ENCODE peak calls at places on chromosome 7, in six cellular contexts. P, C, Q, G, M and K are unnamed samples.

GRCh38 chr7:108824840-108825540 is 255.3 kb downstream of the DNAJB9 start:
- DNase-seq in M (peak; percentile 89), G (peak; percentile 27), C (peak; percentile 26), Q (no peak), P (no peak), K (no peak)

GRCh38 chr7:140260338-140260737 is 83.6 kb upstream of the KDM7A start:
- DNase-seq in Q (no peak), P (no peak), C (no peak), M (no peak), G (no peak), K (no peak)

GRCh38 chr7:142319970-142320369 is 62.1 kb upstream of the PRSS58 start:
- DNase-seq in Q (no peak), P (no peak), G (no peak), M (no peak), C (no peak), K (no peak)

GRCh38 chr7:155806096-155806871 is 6.0 kb downstream of the SHH start:
- DNase-seq in C (no peak), M (peak; percentile 35), P (no peak), G (no peak), Q (peak; percentile 7), K (no peak)

GRCh38 chr7:102889836-102890235 is 23.0 kb upstream of the LRRC17 start:
- DNase-seq in C (no peak), Q (no peak), G (no peak), M (peak; percentile 36), P (no peak), K (no peak)

GRCh38 chr7:42097756-42098155 is 139.3 kb downstream of the GLI3 start:
- DNase-seq in Q (no peak), G (no peak), M (peak; percentile 80), P (no peak), C (no peak), K (no peak)

GRCh38 chr7:101754432-101755159 is 62.8 kb upstream of the CUX1 start:
- DNase-seq in P (peak; percentile 12), C (no peak), M (peak; percentile 70), G (no peak), Q (no peak), K (no peak)

GRCh38 chr7:14888904-14889482 is 13.6 kb downstream of the DGKB start:
- DNase-seq in C (no peak), Q (no peak), G (no peak), M (no peak), P (no peak), K (no peak)

GRCh38 chr7:94888542-94888941 is 18.9 kb upstream of the PPP1R9A start:
- DNase-seq in M (peak; percentile 36), C (peak; percentile 34), G (no peak), P (peak; percentile 16), Q (no peak), K (no peak)

GRCh38 chr7:48924433-48924832 is at the start of gene CDC14C:
- DNase-seq in P (no peak), M (no peak), Q (no peak), G (no peak), C (no peak), K (no peak)

GRCh38 chr7:29408841-29409243 is 154.8 kb upstream of the PRR15 start:
- DNase-seq in M (peak; percentile 76), Q (no peak), C (peak; percentile 34), P (peak; percentile 93), G (no peak), K (no peak)

GRCh38 chr7:152636436-152636835 is 39.5 kb downstream of the XRCC2 start:
- DNase-seq in Q (no peak), P (no peak), G (no peak), C (no peak), M (peak; percentile 67), K (no peak)

GRCh38 chr7:32588657-32589056 is 93.4 kb downstream of the AVL9 start:
- DNase-seq in P (no peak), M (peak; percentile 88), Q (no peak), G (no peak), C (no peak), K (no peak)

GRCh38 chr7:80830584-80831319 is 88.1 kb downstream of the SEMA3C start:
- DNase-seq in C (peak; percentile 32), M (peak; percentile 29), Q (peak; percentile 19), P (no peak), G (no peak), K (no peak)

GRCh38 chr7:11716185-11716584 is 115.8 kb downstream of the THSD7A start:
- DNase-seq in G (no peak), P (no peak), C (peak; percentile 16), Q (no peak), M (peak; percentile 87), K (no peak)

GRCh38 chr7:17269345-17270221 is 28.9 kb upstream of the AHR start:
- DNase-seq in P (no peak), M (no peak), C (no peak), G (no peak), Q (no peak), K (no peak)

GRCh38 chr7:2081526-2082356 is 151.0 kb downstream of the MAD1L1 start:
- DNase-seq in G (no peak), Q (no peak), P (no peak), C (no peak), M (no peak), K (no peak)

GRCh38 chr7:2080069-2080405 is 152.7 kb downstream of the MAD1L1 start:
- DNase-seq in G (no peak), Q (no peak), P (no peak), C (no peak), M (no peak), K (no peak)

GRCh38 chr7:2076649-2077064 is 156.1 kb downstream of the MAD1L1 start:
- DNase-seq in M (no peak), Q (no peak), P (no peak), G (no peak), C (no peak), K (no peak)

GRCh38 chr7:2078899-2079298 is 153.8 kb downstream of the MAD1L1 start:
- DNase-seq in G (no peak), Q (no peak), M (no peak), C (no peak), P (no peak), K (no peak)

DNA sequence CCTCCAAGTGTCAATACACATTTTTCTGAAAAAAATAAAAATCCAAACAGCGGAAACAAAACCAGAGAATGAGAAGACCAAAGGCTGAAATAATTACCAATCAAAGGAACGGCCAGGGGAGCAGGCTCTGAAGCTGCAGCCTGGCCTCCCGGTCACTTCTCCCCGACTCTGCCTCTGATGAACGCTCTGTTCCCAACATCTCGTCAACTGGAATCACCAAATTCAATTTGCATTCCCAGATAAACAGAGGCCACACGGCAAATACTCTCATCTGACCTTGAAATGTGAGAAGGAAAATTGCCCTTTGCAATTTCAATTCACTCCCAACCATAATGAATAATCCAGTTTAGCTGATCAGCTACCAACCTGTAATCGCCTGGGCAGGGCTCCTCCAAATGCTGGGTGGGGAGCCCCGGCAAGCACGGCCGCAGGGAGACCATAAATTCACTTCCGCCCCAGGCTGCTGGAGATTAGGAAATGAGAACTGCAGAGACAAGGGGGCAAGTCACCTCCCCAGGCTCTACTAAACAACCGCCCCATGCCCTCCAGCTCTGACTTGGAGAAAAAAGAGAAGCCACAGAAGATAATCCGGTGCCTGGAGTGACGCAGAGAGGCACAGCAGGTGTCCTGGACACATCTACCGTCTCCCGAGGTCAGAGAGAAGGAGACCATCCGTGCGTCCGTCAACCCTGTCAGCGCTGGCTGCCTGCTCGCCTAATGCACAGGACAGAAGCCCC is 153.2 kb downstream of the MAD1L1 start:
- DNase-seq in G (no peak), C (no peak), M (no peak), Q (no peak), P (no peak), K (no peak)
- H3K4me3 ChIP-seq in G (no peak overlapping the region), C (no peak overlapping the region), M (no peak overlapping the region), Q (no peak overlapping the region), P (no peak overlapping the region), K (no peak overlapping the region)

DNA sequence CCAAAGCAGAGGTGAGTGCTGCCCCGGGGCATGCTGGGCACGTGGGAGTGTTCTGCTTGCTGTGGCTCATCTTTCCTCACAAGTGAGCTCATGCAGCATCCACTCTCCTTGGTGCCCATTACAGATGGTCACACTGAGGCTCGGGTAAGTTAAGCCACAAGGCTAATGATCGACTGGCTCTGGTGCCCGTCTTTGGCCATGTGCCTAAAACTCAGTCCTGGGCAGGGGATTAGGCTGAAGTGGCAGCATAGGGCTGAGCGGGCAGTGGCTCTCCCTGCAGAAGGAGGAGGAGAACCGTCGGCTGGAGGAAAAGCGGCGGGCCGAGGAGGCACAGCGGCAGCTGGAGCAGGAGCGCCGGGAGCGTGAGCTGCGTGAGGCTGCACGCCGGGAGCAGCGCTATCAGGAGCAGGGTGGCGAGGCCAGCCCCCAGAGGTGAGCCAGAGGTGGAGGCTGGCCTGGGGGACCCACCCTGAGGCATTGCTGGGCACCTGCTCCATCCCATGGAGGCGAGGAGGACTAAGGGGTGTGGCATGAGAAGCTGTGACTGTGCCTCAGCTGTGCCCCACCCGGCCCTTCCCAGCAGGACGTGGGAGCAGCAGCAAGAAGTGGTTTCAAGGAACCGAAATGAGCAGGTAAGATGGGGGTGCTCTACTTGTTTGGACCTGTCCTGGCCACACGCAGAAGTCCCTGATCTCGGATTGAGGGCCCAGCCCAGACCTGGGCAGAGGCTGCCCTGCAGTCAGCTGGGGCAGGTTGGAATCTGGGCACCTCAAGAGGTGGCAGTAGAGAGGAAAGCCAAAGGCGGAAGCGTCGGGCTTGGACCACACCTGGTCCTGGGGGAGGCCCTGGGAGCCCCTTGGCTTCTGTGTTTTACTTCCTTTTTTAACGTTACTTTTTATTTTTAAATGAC is 7.3 kb downstream of the PGAM2 start:
- DNase-seq in P (no peak), Q (peak; percentile 26), C (no peak), G (no peak), M (no peak), K (peak; percentile 52)
- TF ChIP-seq CTCF in P (no peak), Q (no peak), C (no peak), G (no peak), M (no peak), K (no peak)

GRCh38 chr7:47446871-47447466 is 134.9 kb downstream of the TNS3 start:
- DNase-seq in G (peak; percentile 56), C (no peak), M (no peak), Q (no peak), P (no peak), K (no peak)

GRCh38 chr7:47449810-47450586 is 131.9 kb downstream of the TNS3 start:
- DNase-seq in G (no peak), P (no peak), M (peak; percentile 30), C (no peak), Q (no peak), K (no peak)

GRCh38 chr7:47451851-47452205 is 130.1 kb downstream of the TNS3 start:
- DNase-seq in Q (no peak), P (no peak), G (no peak), M (no peak), C (no peak), K (no peak)

GRCh38 chr7:47447621-47448349 is 134.1 kb downstream of the TNS3 start:
- DNase-seq in M (no peak), C (no peak), Q (no peak), P (no peak), G (no peak), K (no peak)

DNA sequence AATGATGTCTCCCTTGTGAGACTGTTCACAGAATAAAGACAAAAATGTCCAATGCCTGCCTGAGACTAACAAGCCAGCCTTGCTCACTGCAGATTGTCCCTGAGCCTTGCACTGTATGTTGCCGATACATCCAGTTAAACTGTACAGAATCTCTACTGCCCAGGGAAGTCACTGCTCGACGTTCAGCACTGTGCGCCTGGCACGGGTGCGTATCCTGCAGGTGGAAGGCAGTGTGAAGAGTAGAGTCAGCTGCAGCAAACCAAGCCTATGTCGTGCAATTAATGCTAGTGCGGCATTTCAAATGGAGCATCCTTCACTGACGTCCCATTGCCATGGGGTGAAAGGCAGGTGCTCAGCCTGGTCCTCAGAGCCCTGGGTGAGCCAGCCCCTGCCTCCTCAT is 132.9 kb downstream of the TNS3 start:
- DNase-seq in P (no peak), M (no peak), C (no peak), Q (no peak), G (no peak), K (no peak)
- H3K4me1 ChIP-seq in P (peaks cover 20% of the 10 kb centered on the region), M (peaks cover 6% of the 10 kb centered on the region), C (peaks cover 11% of the 10 kb centered on the region), Q (peaks cover 40% of the 10 kb centered on the region), G (peaks cover 60% of the 10 kb centered on the region), K (peaks cover 49% of the 10 kb centered on the region)

GRCh38 chr7:138472292-138473079 is 12.4 kb downstream of the TRIM24 start:
- DNase-seq in M (no peak), Q (no peak), C (no peak), P (no peak), G (no peak), K (no peak)
- H3K4me3 ChIP-seq in M (no peak overlapping the region), Q (no peak overlapping the region), C (no peak overlapping the region), P (no peak overlapping the region), G (no peak overlapping the region), K (no peak overlapping the region)